ENCODE peak calls at places on chromosomes 16 and 17, in eight cellular contexts. K is neural progenitor cell; I is upper lobe of right lung; T is pancreas; C is brain microvascular endothelial cell; A is colonic mucosa; J is CD4-positive, alpha-beta memory T cell; S is body of pancreas. L is an unnamed sample. For H3K36me3 and H3K27me3, the result is how much of the 10 kb centered on the place peaks cover.

GRCh38 chr16:84194470-84195200 is 3.7 kb downstream of the ADAD2 start:
- DNase-seq in A (no peak), T (no peak), S (no peak), K (no peak), C (no peak), J (peak), I (peak), L (no peak)

GRCh38 chr16:11666108-11667055 is 1.9 kb upstream of the SNN start:
- DNase-seq in C (no peak), K (no peak), T (no peak), J (no peak), I (no peak), S (no peak), A (no peak), L (no peak)

GRCh38 chr17:909642-910323 is 69.8 kb downstream of the NXN start:
- DNase-seq in J (no peak), A (no peak), T (no peak), I (no peak), S (no peak), C (peak), K (no peak), L (no peak)

GRCh38 chr17:55433629-55434422 is 12.2 kb upstream of the MMD start:
- DNase-seq in C (peak), I (no peak), J (no peak), K (no peak), T (no peak), A (peak), S (peak), L (no peak)

GRCh38 chr16:49528035-49528434 is 154.4 kb downstream of the C16orf78 start:
- DNase-seq in T (no peak), I (no peak), A (no peak), C (peak), K (no peak), S (no peak), J (no peak), L (no peak)

GRCh38 chr17:78653382-78653781 is 76.2 kb upstream of the DNAH17 start:
- DNase-seq in S (no peak), I (no peak), T (no peak), A (no peak), J (no peak), C (peak), K (no peak), L (no peak)

GRCh38 chr16:55242667-55243066 is 81.3 kb upstream of the IRX6 start:
- DNase-seq in I (no peak), C (no peak), S (no peak), T (no peak), A (no peak), J (no peak), K (peak), L (peak)

GRCh38 chr16:82061861-82062525 is 26.9 kb downstream of the HSD17B2 start:
- DNase-seq in K (peak), J (no peak), C (peak), I (no peak), S (no peak), A (no peak), T (no peak), L (no peak)

GRCh38 chr16:54169112-54169511 is 117.5 kb downstream of the IRX3 start:
- DNase-seq in C (no peak), A (no peak), S (no peak), J (no peak), I (no peak), K (no peak), T (no peak), L (no peak)

GRCh38 chr17:42183741-42184711 is 1.2 kb downstream of the HCRT start:
- DNase-seq in S (peak), I (peak), J (peak), T (peak), K (peak), A (peak), C (peak), L (peak)

GRCh38 chr16:813204-813915 is 12.8 kb upstream of the GNG13 start:
- DNase-seq in S (peak), I (no peak), C (peak), K (peak), T (no peak), A (no peak), J (peak), L (peak)

GRCh38 chr16:75566889-75567255 is 693 bp downstream of the GABARAPL2 start:
- DNase-seq in C (no peak), I (no peak), J (peak), T (no peak), A (peak), S (peak), K (peak), L (no peak)

GRCh38 chr16:74501484-74502479 is 80.5 kb upstream of the CLEC18B start:
- DNase-seq in J (no peak), T (no peak), C (no peak), A (no peak), K (no peak), S (no peak), I (no peak), L (no peak)

GRCh38 chr17:67558740-67559380 is 158.9 kb upstream of the NOL11 start:
- DNase-seq in C (no peak), A (no peak), T (no peak), S (no peak), J (no peak), I (no peak), K (no peak), L (peak)

GRCh38 chr17:56681561-56682266 is 88.2 kb downstream of the NOG start:
- DNase-seq in T (no peak), C (peak), K (no peak), I (no peak), A (no peak), S (no peak), J (no peak), L (no peak)

GRCh38 chr17:80879723-80880649 is 111.7 kb upstream of the CHMP6 start:
- DNase-seq in J (no peak), C (no peak), I (peak), S (no peak), K (no peak), A (no peak), T (peak), L (no peak)

GRCh38 chr17:33052856-33053255 is 61.2 kb downstream of the SPACA3 start:
- DNase-seq in J (no peak), S (no peak), C (no peak), I (no peak), T (no peak), A (no peak), K (no peak), L (no peak)

GRCh38 chr16:14244344-14245010 is 173.4 kb downstream of the MRTFB start:
- DNase-seq in S (no peak), C (no peak), A (no peak), K (no peak), J (no peak), T (no peak), I (no peak), L (no peak)

DNA sequence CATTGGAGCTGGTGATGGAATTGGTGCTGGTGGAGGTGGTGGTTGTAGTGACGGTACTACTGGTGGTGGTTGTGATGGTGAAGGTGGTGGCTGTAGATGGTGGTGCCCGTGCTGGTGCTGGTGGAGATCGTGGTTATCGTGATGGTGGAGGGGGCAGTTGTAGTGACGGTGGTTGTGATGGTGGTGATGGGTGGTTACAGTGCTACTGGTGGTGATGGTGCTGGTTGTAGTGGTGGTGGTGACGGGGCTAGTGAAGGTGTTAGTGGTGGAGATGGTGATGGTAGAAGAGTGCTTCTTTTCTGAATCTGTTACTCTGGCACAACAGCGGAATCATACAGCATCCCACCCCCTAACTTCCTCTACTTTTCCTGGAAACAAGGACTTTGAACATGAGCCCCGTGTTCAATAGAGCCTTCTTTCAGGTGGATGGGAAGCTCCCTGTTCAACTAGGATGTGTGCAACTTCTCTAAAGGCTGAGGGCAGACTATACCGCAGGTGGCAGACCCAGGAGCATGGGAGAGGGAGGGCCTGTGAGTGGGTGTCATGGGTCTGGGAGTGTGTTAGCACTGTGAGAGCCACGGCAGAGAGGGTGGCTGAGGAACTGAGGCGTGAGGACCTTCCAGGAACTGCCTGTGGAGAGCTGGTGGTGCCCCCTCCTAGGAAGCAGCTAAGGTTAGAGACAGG is 8.2 kb downstream of the TBX21 start:
- DNase-seq in T (no peak), C (no peak), K (no peak), J (no peak), I (no peak), S (no peak), A (no peak), L (no peak)
- H3K27ac ChIP-seq in T (no peak), C (no peak), K (no peak), J (peak), I (no peak), S (no peak), A (no peak), L (no peak)

GRCh38 chr16:16027728-16028310 is 78.4 kb downstream of the ABCC1 start:
- DNase-seq in A (no peak), K (peak), S (no peak), I (no peak), J (no peak), C (no peak), T (no peak), L (no peak)
- H3K36me3 ChIP-seq in A (under half), K (under half), S (under half), I (under half), J (under half), C (under half), T (under half), L (under half)

DNA sequence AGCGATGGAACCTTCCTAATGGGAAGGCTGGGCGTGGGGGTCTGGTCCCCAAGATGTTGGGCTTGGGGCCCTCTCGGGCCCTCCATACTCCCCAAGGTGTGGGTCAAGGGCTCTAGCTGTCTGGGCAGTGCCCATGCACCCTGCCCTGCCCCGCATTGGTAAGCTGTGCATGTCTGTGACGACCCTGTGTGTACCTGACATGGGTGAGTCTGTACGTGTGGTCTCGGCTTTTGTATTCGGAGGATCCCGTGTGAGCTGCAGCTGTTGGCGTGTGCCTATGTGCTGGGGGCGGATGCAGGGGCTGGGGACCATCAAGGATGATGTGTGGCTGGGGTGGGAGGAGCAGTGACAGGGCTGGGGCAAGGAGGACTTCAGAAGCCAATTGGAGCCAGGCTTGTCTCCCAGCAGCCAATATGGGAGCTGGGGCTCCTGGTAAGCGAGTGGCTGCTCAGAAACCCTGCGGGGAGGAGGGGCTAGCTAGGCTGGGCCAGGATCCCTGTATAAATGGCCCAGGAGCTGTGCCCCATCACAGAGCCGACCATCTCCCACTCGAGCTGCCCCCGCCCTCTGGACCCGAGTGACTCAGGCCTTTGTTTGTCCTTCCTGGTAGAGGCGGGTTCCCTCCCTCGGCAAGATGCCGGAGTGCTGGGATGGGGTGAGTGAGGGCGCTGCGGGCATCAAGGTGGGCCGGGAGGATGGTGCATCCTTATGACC is at the start of gene NDRG4:
- DNase-seq in C (peak), I (no peak), J (no peak), T (peak), S (peak), A (peak), K (peak), L (peak)
- H3K27me3 ChIP-seq in C (under half), I (under half), J (under half), T (under half), S (under half), A (under half), K (under half), L (under half)

GRCh38 chr16:30838876-30839471 is 52.0 kb upstream of the ZNF629 start:
- DNase-seq in A (no peak), J (no peak), S (no peak), K (no peak), I (no peak), C (no peak), T (no peak), L (no peak)
- H3K27ac ChIP-seq in A (peak), J (no peak), S (peak), K (no peak), I (peak), C (no peak), T (no peak), L (no peak)

GRCh38 chr17:4938670-4939553 is 934 bp downstream of the SLC25A11 start:
- DNase-seq in A (no peak), S (no peak), I (no peak), J (no peak), T (no peak), C (no peak), K (no peak), L (no peak)
- H3K36me3 ChIP-seq in A (under half), S (under half), I (under half), J (under half), T (under half), C (under half), K (under half), L (under half)

DNA sequence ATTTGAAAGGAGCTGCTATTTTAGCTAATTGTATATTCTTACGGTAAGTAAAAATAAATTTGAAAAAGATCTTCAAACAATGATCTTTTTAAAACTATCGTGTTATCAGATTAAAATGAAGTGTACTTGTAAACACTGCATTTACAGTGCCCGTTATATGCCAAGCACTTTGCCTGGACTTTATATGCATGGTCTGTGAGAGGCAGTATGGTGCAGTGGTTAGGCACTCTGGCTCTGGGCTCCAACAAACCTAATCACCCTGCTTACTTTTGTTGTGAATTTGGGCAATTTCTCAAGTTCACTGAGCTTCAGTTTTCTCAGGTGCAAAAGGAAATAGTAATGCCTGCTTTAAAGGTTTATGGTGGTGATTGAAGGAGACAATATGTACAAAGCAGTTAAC is 1.4 kb downstream of the PMP22 start:
- DNase-seq in S (no peak), K (no peak), J (no peak), I (no peak), T (no peak), A (no peak), C (no peak), L (no peak)
- H3K27me3 ChIP-seq in S (under half), K (half or more), J (under half), I (under half), T (under half), A (under half), C (under half), L (half or more)

DNA sequence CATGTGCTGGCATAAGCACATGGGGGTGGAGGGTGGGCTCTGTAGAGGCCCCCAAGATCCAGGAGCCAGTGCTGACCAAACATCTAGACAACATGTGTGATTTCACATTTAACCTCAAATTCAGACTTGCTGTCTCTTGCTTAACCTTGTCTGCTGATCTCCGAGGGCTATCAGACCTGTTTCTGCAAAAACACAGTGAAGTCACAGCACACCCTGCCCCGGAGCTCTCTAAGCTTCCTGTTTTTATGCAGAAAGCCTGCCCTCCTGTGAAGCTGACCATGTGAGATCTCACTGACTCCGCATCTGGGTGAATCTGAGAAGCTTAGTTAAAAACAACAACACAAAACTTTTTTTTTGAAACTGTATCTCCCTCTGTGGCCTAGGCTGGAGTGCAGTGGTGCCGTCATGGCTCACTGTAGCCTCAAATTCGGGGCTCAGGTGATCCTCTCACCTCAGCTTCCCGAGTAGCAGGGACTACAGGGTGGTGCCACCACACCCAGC is 6.6 kb upstream of the DPEP2 start:
- DNase-seq in I (peak), S (no peak), A (no peak), J (peak), K (no peak), C (no peak), T (no peak), L (no peak)
- H3K27ac ChIP-seq in I (peak), S (no peak), A (peak), J (peak), K (no peak), C (no peak), T (no peak), L (no peak)

GRCh38 chr16:67909056-67909742 is 16.1 kb downstream of the PSKH1 start:
- DNase-seq in C (no peak), K (no peak), S (no peak), I (no peak), J (no peak), T (no peak), A (no peak), L (no peak)
- H3K36me3 ChIP-seq in C (under half), K (under half), S (under half), I (under half), J (under half), T (under half), A (under half), L (under half)

GRCh38 chr17:36813957-36814356 is 123.3 kb upstream of the LHX1 start:
- DNase-seq in T (no peak), K (no peak), S (no peak), C (no peak), I (no peak), J (no peak), A (no peak), L (no peak)

GRCh38 chr17:36816214-36816613 is 121.1 kb upstream of the LHX1 start:
- DNase-seq in C (no peak), T (no peak), A (no peak), S (no peak), K (peak), J (no peak), I (no peak), L (no peak)

GRCh38 chr17:36812762-36813161 is 124.5 kb upstream of the LHX1 start:
- DNase-seq in J (no peak), S (no peak), T (no peak), K (peak), A (no peak), I (no peak), C (no peak), L (no peak)

GRCh38 chr17:36814958-36815357 is 122.3 kb upstream of the LHX1 start:
- DNase-seq in I (peak), C (no peak), S (no peak), J (no peak), A (no peak), T (no peak), K (no peak), L (no peak)

GRCh38 chr17:36813357-36813756 is 123.9 kb upstream of the LHX1 start:
- DNase-seq in A (no peak), C (no peak), S (no peak), I (no peak), J (no peak), T (no peak), K (no peak), L (no peak)
- H3K27me3 ChIP-seq in A (under half), C (under half), S (under half), I (half or more), J (under half), T (under half), K (under half), L (under half)

L was measured in WERI-Rb-1.